ENCODE peak calls at places on chromosomes 1 and 21, in four cellular contexts. C, K, V and H are unnamed samples. For H3K4me1, the result is how much of the 10 kb centered on the place peaks cover.

GRCh38 chr1:14535619-14536355 is 62.7 kb upstream of the KAZN start:
- DNase-seq in C (no peak), K (no peak), V (no peak), H (no peak)

GRCh38 chr1:39501666-39502065 is 10.2 kb downstream of the BMP8A start:
- DNase-seq in C (peak), K (no peak), V (no peak), H (no peak)

GRCh38 chr1:163168053-163168452 is 34.7 kb downstream of the RGS5 start:
- DNase-seq in C (peak), K (no peak), V (no peak), H (peak)

GRCh38 chr1:26552720-26553119 is 23.2 kb downstream of the RPS6KA1 start:
- DNase-seq in C (peak), K (no peak), V (no peak), H (no peak)

GRCh38 chr1:234260578-234260977 is 112.7 kb upstream of the COA6 start:
- DNase-seq in C (peak), K (no peak), V (no peak), H (peak)

GRCh38 chr1:11539850-11540772 is 61.2 kb downstream of the DISP3 start:
- DNase-seq in C (no peak), K (no peak), V (no peak), H (no peak)

GRCh38 chr1:3727042-3727824 is 25.0 kb upstream of the CCDC27 start:
- DNase-seq in C (peak), K (no peak), V (peak), H (peak)

GRCh38 chr1:10787274-10787673 is 9.2 kb downstream of the CASZ1 start:
- DNase-seq in C (no peak), K (no peak), V (no peak), H (no peak)

GRCh38 chr1:95509989-95510388 is 276.0 kb downstream of the RWDD3 start:
- DNase-seq in C (no peak), K (no peak), V (no peak), H (no peak)

DNA sequence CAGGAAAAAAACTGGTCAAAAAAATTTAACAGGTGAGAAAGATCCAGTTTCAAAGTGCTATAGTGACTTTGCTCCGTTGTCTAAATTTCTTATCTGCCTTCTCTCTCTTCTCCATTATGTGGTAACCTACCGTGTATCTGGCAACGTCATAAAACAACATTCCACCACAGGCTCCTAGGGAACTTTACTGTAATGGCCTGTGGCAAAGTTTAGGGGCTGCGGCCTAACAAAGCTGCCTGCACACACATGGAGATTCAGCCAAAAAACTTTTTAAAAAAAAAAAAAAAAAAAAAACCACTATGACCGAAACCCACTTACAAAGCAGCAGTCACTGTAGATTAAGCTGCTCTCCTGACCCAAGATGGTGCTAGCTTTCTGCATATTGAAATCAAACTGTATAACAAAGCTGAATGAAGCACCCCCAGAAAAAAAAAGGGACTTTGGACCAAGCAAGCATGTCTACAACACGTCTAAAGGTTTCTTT is 202.6 kb downstream of the SLC45A1 start:
- DNase-seq in C (no peak), K (no peak), V (no peak), H (no peak)
- H3K27ac ChIP-seq in C (no peak), K (no peak), V (no peak), H (no peak)

DNA sequence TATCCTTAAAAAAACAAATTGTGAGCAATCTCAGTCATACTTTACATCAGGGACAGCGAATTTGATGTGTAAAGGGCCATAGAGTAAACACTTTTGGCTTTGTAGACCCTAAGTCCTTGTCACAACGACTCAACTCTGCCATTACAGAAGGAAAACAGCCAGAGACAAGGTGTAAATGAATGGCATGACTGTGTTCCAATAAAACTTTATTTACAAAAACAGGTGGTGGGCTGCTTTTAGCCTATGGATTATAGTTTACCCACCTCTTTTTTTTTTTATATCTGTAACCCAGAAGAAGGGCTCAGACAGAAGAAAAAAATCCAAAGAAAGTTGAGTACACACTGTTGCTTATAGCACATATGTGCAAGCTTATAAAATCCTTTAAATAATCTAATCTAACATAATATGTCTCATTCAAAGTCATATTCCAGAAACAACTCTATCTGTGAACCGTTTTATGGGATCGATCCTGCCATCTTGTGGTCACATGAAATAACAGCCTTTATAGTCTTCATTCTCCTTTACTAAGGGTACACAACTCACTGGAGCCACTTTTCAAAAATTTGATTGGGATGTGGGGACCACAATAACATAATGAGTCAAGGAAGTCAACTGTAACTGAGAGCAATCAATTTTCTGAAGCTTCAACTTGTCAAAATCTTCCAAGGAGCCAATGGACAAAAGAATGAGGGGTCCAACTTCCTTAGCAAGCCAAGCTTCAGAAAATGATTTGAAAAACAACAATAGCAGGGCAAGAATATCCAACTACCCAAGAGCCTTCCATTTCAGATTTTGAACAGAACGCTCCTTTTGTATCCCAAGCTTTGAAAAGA is 142.2 kb upstream of the KRTAP19-8 start:
- DNase-seq in C (peak), K (no peak), V (peak), H (peak)
- TF ChIP-seq CTCF in C (peak), K (no peak), V (peak), H (peak)

GRCh38 chr21:41961282-41961701 is 7.5 kb upstream of the C2CD2 start:
- DNase-seq in C (peak), K (no peak), V (no peak), H (no peak)
- H3K4me1 ChIP-seq in C (half or more), K (under half), V (under half), H (under half)

GRCh38 chr21:33350676-33351075 is 25.9 kb downstream of the IFNAR1 start:
- DNase-seq in C (no peak), K (no peak), V (no peak), H (no peak)

GRCh38 chr21:33348728-33349127 is 24.0 kb downstream of the IFNAR1 start:
- DNase-seq in C (no peak), K (no peak), V (no peak), H (no peak)

GRCh38 chr21:33339938-33340337 is 15.2 kb downstream of the IFNAR1 start:
- DNase-seq in C (no peak), K (no peak), V (no peak), H (no peak)

GRCh38 chr21:33345751-33346238 is 21.0 kb downstream of the IFNAR1 start:
- DNase-seq in C (no peak), K (no peak), V (no peak), H (no peak)
- H3K27ac ChIP-seq in C (no peak), K (no peak), V (no peak), H (no peak)

GRCh38 chr1:79874289-79874688 is 867.8 kb upstream of the ADGRL4 start:
- DNase-seq in C (no peak), K (no peak), V (no peak), H (no peak)
- TF ChIP-seq CTCF in C (no peak), K (no peak), V (no peak), H (no peak)

GRCh38 chr21:33849839-33850238 is 65.8 kb downstream of the ATP5PO start:
- DNase-seq in C (peak), K (no peak), V (no peak), H (no peak)

GRCh38 chr21:33854604-33855003 is 61.0 kb downstream of the ATP5PO start:
- DNase-seq in C (peak), K (no peak), V (peak), H (no peak)

GRCh38 chr21:33850985-33851384 is 64.6 kb downstream of the ATP5PO start:
- DNase-seq in C (no peak), K (no peak), V (no peak), H (no peak)

GRCh38 chr21:33850401-33850800 is 65.2 kb downstream of the ATP5PO start:
- DNase-seq in C (no peak), K (no peak), V (no peak), H (no peak)

DNA sequence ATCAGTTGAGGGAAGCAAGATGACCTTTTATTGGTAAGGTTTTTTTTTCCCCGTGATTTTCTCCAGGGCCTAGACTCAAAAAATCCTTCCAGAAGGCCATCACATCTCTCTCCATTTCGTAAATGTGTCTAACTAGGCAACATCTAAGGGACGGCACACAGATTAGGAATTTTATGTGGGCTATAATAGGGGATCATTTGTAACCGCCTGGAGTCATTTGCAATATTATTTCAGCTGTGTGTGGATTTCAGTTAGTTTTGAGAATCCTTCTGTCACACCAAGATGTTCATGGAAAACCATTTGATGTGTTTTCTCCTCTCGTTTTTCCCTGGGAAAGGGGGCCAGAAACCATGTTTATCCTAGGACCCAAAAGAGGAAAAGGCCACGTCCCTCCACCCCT is 63.1 kb downstream of the ATP5PO start:
- DNase-seq in C (no peak), K (no peak), V (no peak), H (no peak)
- H3K4me1 ChIP-seq in C (under half), K (under half), V (under half), H (under half)

GRCh38 chr1:197268012-197268411 is at the start of gene CRB1:
- DNase-seq in C (no peak), K (no peak), V (no peak), H (no peak)
- H3K27ac ChIP-seq in C (no peak), K (no peak), V (no peak), H (no peak)

GRCh38 chr1:178510155-178510554 is 2.8 kb upstream of the TEX35 start:
- DNase-seq in C (no peak), K (no peak), V (no peak), H (no peak)

GRCh38 chr1:178509608-178510007 is 3.3 kb upstream of the TEX35 start:
- DNase-seq in C (no peak), K (no peak), V (no peak), H (no peak)

GRCh38 chr1:178512566-178513277 is at the start of gene TEX35:
- DNase-seq in C (no peak), K (no peak), V (no peak), H (no peak)

GRCh38 chr1:178516110-178516509 is 3.2 kb downstream of the TEX35 start:
- DNase-seq in C (no peak), K (no peak), V (no peak), H (no peak)

GRCh38 chr1:178513278-178513983 is 522 bp downstream of the TEX35 start:
- DNase-seq in C (peak), K (peak), V (no peak), H (peak)
- TF ChIP-seq CTCF in C (peak), K (no peak), V (no peak), H (peak)

DNA sequence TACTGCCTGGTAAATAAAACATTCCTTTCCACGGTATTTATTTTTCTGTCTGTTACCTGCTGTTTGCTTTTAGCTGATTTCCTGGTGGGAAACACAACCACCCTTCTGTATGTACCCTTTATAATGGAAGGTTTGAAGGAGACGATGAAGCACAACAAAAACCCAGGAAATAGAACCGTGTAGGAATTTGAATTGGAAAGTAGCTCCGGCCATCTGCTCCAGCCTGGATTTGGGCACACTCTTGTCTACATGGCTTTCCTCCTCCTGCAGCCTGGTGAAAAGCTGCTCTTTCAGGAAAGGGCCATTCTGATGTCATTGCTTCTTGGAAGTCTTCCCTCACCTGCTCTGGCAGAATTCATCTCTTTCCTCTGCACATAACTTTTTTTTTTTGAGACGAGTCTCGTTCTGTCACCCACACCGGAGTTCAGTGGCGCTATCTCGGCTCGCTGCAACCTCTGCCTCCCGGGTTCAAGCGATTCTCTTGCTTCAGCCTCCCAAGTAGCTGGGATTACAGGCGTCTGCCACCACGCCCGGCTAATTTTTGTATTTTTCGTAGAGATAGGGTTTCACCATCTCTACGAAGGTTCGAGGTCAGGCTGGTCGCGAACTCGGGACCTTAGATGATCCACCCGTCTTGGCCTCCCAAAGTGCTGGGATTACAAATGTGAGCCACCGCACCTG is 2.7 kb downstream of the AK4 start:
- DNase-seq in C (no peak), K (no peak), V (no peak), H (no peak)
- H3K4me1 ChIP-seq in C (under half), K (under half), V (under half), H (under half)